ENCODE peak calls at places on chromosomes 12 and 14, in five cellular contexts. One of them, this sample, is unnamed.

GRCh38 chr12:110585231-110585799 is 2.2 kb upstream of the PPTC7 start:
- DNase-seq in lower leg skin: no peak
- DNase-seq in ovary: no peak
- DNase-seq in NAMALWA: no peak
- DNase-seq in kidney tubule cell: peak
- DNase-seq in this sample: peak

GRCh38 chr14:37602605-37603453 is 7.4 kb downstream of the TTC6 start:
- DNase-seq in kidney tubule cell: no peak
- DNase-seq in ovary: no peak
- DNase-seq in lower leg skin: no peak
- DNase-seq in NAMALWA: no peak
- DNase-seq in this sample: peak

GRCh38 chr14:76827696-76828301 is 1.6 kb downstream of the LRRC74A start:
- DNase-seq in ovary: peak
- DNase-seq in kidney tubule cell: no peak
- DNase-seq in lower leg skin: no peak
- DNase-seq in NAMALWA: no peak
- DNase-seq in this sample: no peak

GRCh38 chr14:70601162-70601561 is 707 bp upstream of the MED6 start:
- DNase-seq in NAMALWA: no peak
- DNase-seq in ovary: no peak
- DNase-seq in kidney tubule cell: peak
- DNase-seq in lower leg skin: no peak
- DNase-seq in this sample: no peak

GRCh38 chr12:20624718-20625117 is 70.4 kb upstream of the SLCO1C1 start:
- DNase-seq in lower leg skin: no peak
- DNase-seq in ovary: no peak
- DNase-seq in kidney tubule cell: peak
- DNase-seq in NAMALWA: no peak
- DNase-seq in this sample: no peak

GRCh38 chr14:50822501-50823042 is 8.4 kb downstream of the NIN start:
- DNase-seq in lower leg skin: no peak
- DNase-seq in kidney tubule cell: peak
- DNase-seq in ovary: no peak
- DNase-seq in NAMALWA: peak
- DNase-seq in this sample: no peak

GRCh38 chr12:50732591-50732990 is 31.3 kb upstream of the ATF1 start:
- DNase-seq in ovary: no peak
- DNase-seq in kidney tubule cell: peak
- DNase-seq in lower leg skin: no peak
- DNase-seq in NAMALWA: no peak
- DNase-seq in this sample: no peak

GRCh38 chr12:55722948-55723347 is 2.8 kb downstream of the RDH5 start:
- DNase-seq in NAMALWA: no peak
- DNase-seq in ovary: no peak
- DNase-seq in lower leg skin: no peak
- DNase-seq in kidney tubule cell: peak
- DNase-seq in this sample: no peak

GRCh38 chr12:78149459-78149858 is 318.8 kb downstream of the NAV3 start:
- DNase-seq in ovary: no peak
- DNase-seq in lower leg skin: no peak
- DNase-seq in kidney tubule cell: no peak
- DNase-seq in NAMALWA: no peak
- DNase-seq in this sample: no peak

GRCh38 chr12:81330480-81330879 is 252.6 kb downstream of the ACSS3 start:
- DNase-seq in ovary: no peak
- DNase-seq in lower leg skin: no peak
- DNase-seq in NAMALWA: peak
- DNase-seq in kidney tubule cell: no peak
- DNase-seq in this sample: no peak

GRCh38 chr12:88339254-88339949 is 197.3 kb downstream of the TMTC3 start:
- DNase-seq in lower leg skin: no peak
- DNase-seq in kidney tubule cell: peak
- DNase-seq in ovary: no peak
- DNase-seq in NAMALWA: no peak
- DNase-seq in this sample: no peak

GRCh38 chr12:2795291-2796186 is 769 bp downstream of the FKBP4 start:
- DNase-seq in ovary: peak
- DNase-seq in lower leg skin: peak
- DNase-seq in kidney tubule cell: peak
- DNase-seq in NAMALWA: peak
- DNase-seq in this sample: peak

GRCh38 chr12:51025182-51025747 is 919 bp downstream of the SLC11A2 start:
- DNase-seq in NAMALWA: peak
- DNase-seq in ovary: no peak
- DNase-seq in kidney tubule cell: no peak
- DNase-seq in lower leg skin: no peak
- DNase-seq in this sample: no peak

GRCh38 chr12:16526693-16527092 is 79.3 kb downstream of the LMO3 start:
- DNase-seq in NAMALWA: no peak
- DNase-seq in lower leg skin: no peak
- DNase-seq in kidney tubule cell: peak
- DNase-seq in ovary: no peak
- DNase-seq in this sample: no peak

GRCh38 chr12:48615681-48616080 is 45.8 kb upstream of the LALBA start:
- DNase-seq in kidney tubule cell: peak
- DNase-seq in ovary: no peak
- DNase-seq in lower leg skin: no peak
- DNase-seq in NAMALWA: no peak
- DNase-seq in this sample: no peak

GRCh38 chr14:23058654-23059504 is 1.6 kb upstream of the CDH24 start:
- DNase-seq in NAMALWA: no peak
- DNase-seq in kidney tubule cell: no peak
- DNase-seq in ovary: peak
- DNase-seq in lower leg skin: peak
- DNase-seq in this sample: no peak

GRCh38 chr12:125586441-125586840 is 521.2 kb downstream of the AACS start:
- DNase-seq in NAMALWA: no peak
- DNase-seq in kidney tubule cell: no peak
- DNase-seq in ovary: no peak
- DNase-seq in lower leg skin: no peak
- DNase-seq in this sample: no peak

GRCh38 chr14:72024043-72024407 is 91.8 kb downstream of the RGS6 start:
- DNase-seq in lower leg skin: no peak
- DNase-seq in ovary: no peak
- DNase-seq in kidney tubule cell: peak
- DNase-seq in NAMALWA: peak
- DNase-seq in this sample: no peak

GRCh38 chr12:122610911-122611310 is 83.9 kb downstream of the KNTC1 start:
- DNase-seq in ovary: no peak
- DNase-seq in lower leg skin: no peak
- DNase-seq in kidney tubule cell: peak
- DNase-seq in NAMALWA: no peak
- DNase-seq in this sample: no peak

GRCh38 chr14:54538055-54538454 is 28.3 kb downstream of the CGRRF1 start:
- DNase-seq in NAMALWA: no peak
- DNase-seq in lower leg skin: no peak
- DNase-seq in ovary: no peak
- DNase-seq in kidney tubule cell: no peak
- DNase-seq in this sample: no peak

GRCh38 chr12:113203852-113204760 is 17.2 kb upstream of the TPCN1 start:
- DNase-seq in kidney tubule cell: no peak
- DNase-seq in lower leg skin: no peak
- DNase-seq in NAMALWA: peak
- DNase-seq in ovary: no peak
- DNase-seq in this sample: no peak